ENCODE peak calls at places on chromosomes 4 and X, in nine cellular contexts. Q is activated CD4-positive, alpha-beta T cell treated with anti-CD3 and anti-CD28 coated beads for 1 hour; N is AML-193; W is substantia nigra; S is endothelial cell; X is NCI-H1092; C is RWPE2; J is trophoblast cell; Y is ovary. H is an unnamed sample.

GRCh38 chr4:56388311-56388710 is 1.0 kb upstream of the AASDH start:
- DNase-seq in Q (no peak), N (no peak), W (no peak), S (no peak), X (no peak), C (no peak), J (no peak), Y (no peak), H (no peak)

GRCh38 chr4:26157541-26157940 is 163.3 kb upstream of the RBPJ start:
- DNase-seq in Q (no peak), N (no peak), W (no peak), S (no peak), X (no peak), C (no peak), J (no peak), Y (no peak), H (no peak)

GRCh38 chrX:40164751-40165150 is 67.0 kb upstream of the BCOR start:
- DNase-seq in Q (no peak), N (no peak), W (no peak), S (no peak), X (no peak), C (no peak), J (no peak), Y (no peak), H (no peak)

GRCh38 chrX:150944233-150944632 is 38.9 kb upstream of the HMGB3 start:
- DNase-seq in Q (no peak), N (no peak), W (no peak), S (no peak), X (no peak), C (no peak), J (no peak), Y (no peak), H (no peak)

GRCh38 chrX:57266871-57267270 is 19.6 kb upstream of the FAAH2 start:
- DNase-seq in Q (no peak), N (no peak), W (no peak), S (no peak), X (no peak), C (no peak), J (no peak), Y (no peak), H (no peak)

GRCh38 chrX:68994135-68994882 is 165.5 kb downstream of the EFNB1 start:
- DNase-seq in Q (no peak), N (no peak), W (no peak), S (no peak), X (no peak), C (no peak), J (no peak), Y (no peak), H (no peak)

GRCh38 chr4:168480991-168481588 is 798 bp upstream of the DDX60L start:
- DNase-seq in Q (peak; percentile 46), N (peak; percentile 85), W (no peak), S (no peak), X (no peak), C (no peak), J (peak; percentile 24), Y (peak; percentile 14), H (peak; percentile 61)

GRCh38 chr4:177404342-177404741 is 37.9 kb downstream of the AGA start:
- DNase-seq in Q (no peak), N (no peak), W (no peak), S (no peak), X (no peak), C (no peak), J (no peak), Y (no peak), H (no peak)

GRCh38 chr4:94536049-94536448 is 84.3 kb downstream of the PDLIM5 start:
- DNase-seq in Q (no peak), N (no peak), W (no peak), S (no peak), X (no peak), C (no peak), J (no peak), Y (no peak), H (no peak)

GRCh38 chrX:30821116-30821515 is 67.9 kb downstream of the TAB3 start:
- DNase-seq in Q (no peak), N (no peak), W (no peak), S (no peak), X (no peak), C (no peak), J (no peak), Y (no peak), H (no peak)

GRCh38 chrX:149638860-149639259 is 7.3 kb upstream of the TMEM185A start:
- DNase-seq in Q (no peak), N (no peak), W (no peak), S (no peak), X (no peak), C (no peak), J (no peak), Y (no peak), H (no peak)

GRCh38 chrX:154490414-154491083 is at the start of gene SLC10A3:
- DNase-seq in Q (peak; percentile 82), N (peak; percentile 74), W (peak; percentile 86), S (peak; percentile 86), X (peak; percentile 93), C (peak; percentile 87), J (peak; percentile 91), Y (peak; percentile 90), H (peak; percentile 87)

GRCh38 chr4:148574502-148574901 is 132.3 kb upstream of the NR3C2 start:
- DNase-seq in Q (no peak), N (no peak), W (no peak), S (no peak), X (no peak), C (no peak), J (peak; percentile 96), Y (no peak), H (no peak)

GRCh38 chrX:93177930-93178329 is 495.4 kb downstream of the NAP1L3 start:
- DNase-seq in Q (no peak), N (no peak), W (no peak), S (no peak), X (no peak), C (no peak), J (no peak), Y (no peak), H (no peak)

GRCh38 chr4:14749910-14750309 is 252.4 kb upstream of the CPEB2 start:
- DNase-seq in Q (no peak), N (peak; percentile 23), W (peak; percentile 16), S (no peak), X (peak; percentile 10), C (no peak), J (no peak), Y (no peak), H (no peak)

GRCh38 chr4:85565761-85566480 is 91.0 kb downstream of the ARHGAP24 start:
- DNase-seq in Q (no peak), N (no peak), W (no peak), S (no peak), X (no peak), C (no peak), J (no peak), Y (no peak), H (no peak)

GRCh38 chrX:19616959-19617358 is 101.7 kb upstream of the MAP3K15 start:
- DNase-seq in Q (no peak), N (no peak), W (no peak), S (no peak), X (no peak), C (no peak), J (peak; percentile 46), Y (no peak), H (no peak)

GRCh38 chr4:6420972-6421371 is 51.4 kb downstream of the PPP2R2C start:
- DNase-seq in Q (no peak), N (no peak), W (no peak), S (no peak), X (no peak), C (no peak), J (no peak), Y (no peak), H (no peak)

GRCh38 chr4:99998062-99998880 is 48.2 kb upstream of the H2AZ1 start:
- DNase-seq in Q (no peak), N (peak; percentile 37), W (no peak), S (no peak), X (no peak), C (no peak), J (no peak), Y (no peak), H (peak; percentile 7)

GRCh38 chr4:20044502-20044911 is 207.2 kb upstream of the SLIT2 start:
- DNase-seq in Q (no peak), N (no peak), W (no peak), S (no peak), X (no peak), C (no peak), J (no peak), Y (no peak), H (no peak)

GRCh38 chr4:122531038-122531437 is 74.5 kb upstream of the IL2 start:
- DNase-seq in Q (no peak), N (no peak), W (no peak), S (no peak), X (no peak), C (no peak), J (no peak), Y (no peak), H (no peak)

GRCh38 chr4:39453738-39454137 is 5.0 kb downstream of the RPL9 start:
- DNase-seq in Q (no peak), N (no peak), W (no peak), S (no peak), X (no peak), C (no peak), J (no peak), Y (no peak), H (no peak)

GRCh38 chrX:34377645-34378044 is 245.5 kb upstream of the FAM47A start:
- DNase-seq in Q (no peak), N (no peak), W (no peak), S (no peak), X (no peak), C (no peak), J (no peak), Y (no peak), H (no peak)

H was measured in HuH-7.